ENCODE peak calls at places on chromosomes 11 and 22, in four cellular contexts. One of them, this sample, is unnamed. For H3K9me1, the result is how much of the 10 kb centered on the place peaks cover.

GRCh38 chr22:38792833-38793232 is 1.1 kb downstream of the DNAL4 start:
- DNase-seq in IMR-90: peak
- DNase-seq in endothelial cell of umbilical vein: no peak
- DNase-seq in keratinocyte: no peak
- DNase-seq in this sample: no peak

GRCh38 chr11:122440783-122441701 is 214.5 kb upstream of the UBASH3B start:
- DNase-seq in keratinocyte: no peak
- DNase-seq in endothelial cell of umbilical vein: peak
- DNase-seq in IMR-90: no peak
- DNase-seq in this sample: no peak

GRCh38 chr22:32520612-32521011 is 46.0 kb downstream of the FBXO7 start:
- DNase-seq in endothelial cell of umbilical vein: no peak
- DNase-seq in keratinocyte: no peak
- DNase-seq in IMR-90: no peak
- DNase-seq in this sample: no peak

GRCh38 chr11:113814181-113814580 is 34.6 kb downstream of the CLDN25 start:
- DNase-seq in IMR-90: no peak
- DNase-seq in endothelial cell of umbilical vein: peak
- DNase-seq in keratinocyte: no peak
- DNase-seq in this sample: no peak

GRCh38 chr11:59783632-59784090 is 26.9 kb downstream of the MRPL16 start:
- DNase-seq in endothelial cell of umbilical vein: no peak
- DNase-seq in keratinocyte: no peak
- DNase-seq in IMR-90: no peak
- DNase-seq in this sample: no peak

GRCh38 chr11:4982678-4983077 is 12.0 kb upstream of the OR51L1 start:
- DNase-seq in keratinocyte: no peak
- DNase-seq in IMR-90: no peak
- DNase-seq in endothelial cell of umbilical vein: no peak
- DNase-seq in this sample: no peak

GRCh38 chr22:32237021-32237420 is 18.1 kb downstream of the SLC5A4 start:
- DNase-seq in endothelial cell of umbilical vein: no peak
- DNase-seq in keratinocyte: no peak
- DNase-seq in IMR-90: no peak
- DNase-seq in this sample: no peak

GRCh38 chr11:36222755-36223635 is 66.2 kb downstream of the COMMD9 start:
- DNase-seq in endothelial cell of umbilical vein: no peak
- DNase-seq in keratinocyte: no peak
- DNase-seq in IMR-90: peak
- DNase-seq in this sample: no peak

GRCh38 chr11:13384837-13385417 is 78.1 kb downstream of the BTBD10 start:
- DNase-seq in keratinocyte: peak
- DNase-seq in endothelial cell of umbilical vein: peak
- DNase-seq in IMR-90: peak
- DNase-seq in this sample: peak

GRCh38 chr11:20913113-20913512 is 243.7 kb downstream of the NELL1 start:
- DNase-seq in keratinocyte: no peak
- DNase-seq in endothelial cell of umbilical vein: no peak
- DNase-seq in IMR-90: no peak
- DNase-seq in this sample: no peak

GRCh38 chr11:13355191-13355590 is 77.6 kb downstream of the BMAL1 start:
- DNase-seq in keratinocyte: no peak
- DNase-seq in endothelial cell of umbilical vein: no peak
- DNase-seq in IMR-90: no peak
- DNase-seq in this sample: no peak

GRCh38 chr11:58513747-58514367 is 6.0 kb upstream of the OR5B21 start:
- DNase-seq in keratinocyte: no peak
- DNase-seq in IMR-90: peak
- DNase-seq in endothelial cell of umbilical vein: peak
- DNase-seq in this sample: peak

GRCh38 chr11:60863550-60864521 is 3.5 kb upstream of the ZP1 start:
- DNase-seq in keratinocyte: no peak
- DNase-seq in IMR-90: no peak
- DNase-seq in endothelial cell of umbilical vein: no peak
- DNase-seq in this sample: peak
- H3K9me1 ChIP-seq in keratinocyte: under half
- H3K9me1 ChIP-seq in IMR-90: under half
- H3K9me1 ChIP-seq in endothelial cell of umbilical vein: under half
- H3K9me1 ChIP-seq in this sample: under half

DNA sequence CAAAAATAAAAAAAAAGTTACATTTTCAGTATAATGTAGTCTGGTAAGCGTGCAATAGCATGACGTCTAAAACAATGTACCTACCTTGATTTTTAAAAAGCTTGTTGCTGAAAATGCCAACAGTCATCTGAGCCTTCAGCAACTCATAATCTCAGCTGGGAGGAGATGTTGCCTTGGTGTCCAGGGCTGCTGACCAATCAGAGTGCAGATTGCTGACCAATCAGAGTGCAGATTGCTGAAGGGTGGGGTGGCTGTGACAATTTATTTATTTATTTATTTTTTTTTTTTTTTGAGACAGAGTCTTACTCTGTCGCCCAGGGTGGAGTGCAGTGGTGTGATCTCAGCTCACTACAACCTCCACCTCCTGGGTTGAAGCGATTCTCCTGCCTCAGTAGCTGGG is 17.8 kb downstream of the ZBED4 start:
- DNase-seq in keratinocyte: no peak
- DNase-seq in IMR-90: no peak
- DNase-seq in endothelial cell of umbilical vein: no peak
- DNase-seq in this sample: peak
- H3K9me1 ChIP-seq in keratinocyte: under half
- H3K9me1 ChIP-seq in IMR-90: under half
- H3K9me1 ChIP-seq in endothelial cell of umbilical vein: under half
- H3K9me1 ChIP-seq in this sample: under half

GRCh38 chr11:47487421-47487820 is 38.5 kb upstream of the RAPSN start:
- DNase-seq in keratinocyte: no peak
- DNase-seq in endothelial cell of umbilical vein: no peak
- DNase-seq in IMR-90: no peak
- DNase-seq in this sample: no peak
- H3K9me1 ChIP-seq in keratinocyte: under half
- H3K9me1 ChIP-seq in endothelial cell of umbilical vein: under half
- H3K9me1 ChIP-seq in IMR-90: under half
- H3K9me1 ChIP-seq in this sample: under half

DNA sequence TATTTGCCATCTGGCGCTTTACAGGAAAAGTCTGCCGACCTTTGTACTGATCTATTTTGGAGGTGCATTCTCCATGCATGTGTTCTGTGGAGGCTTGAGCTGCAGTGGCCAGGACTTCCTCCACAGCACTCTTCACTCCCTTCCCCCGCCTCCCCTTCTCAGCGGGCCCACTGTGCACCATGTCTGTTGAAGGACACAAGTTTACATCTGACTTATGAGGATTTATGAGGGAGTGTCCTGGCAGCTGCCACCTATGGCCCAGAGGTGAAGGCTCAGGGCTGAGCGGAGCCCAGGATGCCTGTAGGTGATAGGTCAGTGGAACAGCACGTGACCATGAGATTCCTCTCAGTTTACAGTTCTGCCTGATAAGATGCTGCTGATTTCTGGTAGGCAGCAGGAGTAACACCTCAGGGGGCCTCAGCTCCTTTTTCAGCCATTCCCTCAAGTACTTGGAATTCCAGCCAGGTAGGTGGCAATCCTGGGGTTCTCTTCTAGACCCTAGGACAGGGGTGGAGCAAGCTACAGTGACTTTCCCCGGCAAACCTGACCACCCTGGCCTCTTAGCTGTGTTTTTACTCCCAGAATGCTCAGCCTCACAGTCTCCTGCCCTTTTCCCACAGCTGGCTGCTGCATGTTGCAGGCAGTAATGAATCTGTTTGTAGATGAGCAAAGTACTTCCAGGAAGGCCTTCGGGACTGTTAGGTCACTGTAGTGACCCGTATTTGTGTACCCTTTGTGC is 59.9 kb downstream of the PPFIBP2 start:
- DNase-seq in IMR-90: no peak
- DNase-seq in keratinocyte: no peak
- DNase-seq in endothelial cell of umbilical vein: no peak
- DNase-seq in this sample: peak
- H3K9me1 ChIP-seq in IMR-90: under half
- H3K9me1 ChIP-seq in keratinocyte: under half
- H3K9me1 ChIP-seq in endothelial cell of umbilical vein: under half
- H3K9me1 ChIP-seq in this sample: under half

DNA sequence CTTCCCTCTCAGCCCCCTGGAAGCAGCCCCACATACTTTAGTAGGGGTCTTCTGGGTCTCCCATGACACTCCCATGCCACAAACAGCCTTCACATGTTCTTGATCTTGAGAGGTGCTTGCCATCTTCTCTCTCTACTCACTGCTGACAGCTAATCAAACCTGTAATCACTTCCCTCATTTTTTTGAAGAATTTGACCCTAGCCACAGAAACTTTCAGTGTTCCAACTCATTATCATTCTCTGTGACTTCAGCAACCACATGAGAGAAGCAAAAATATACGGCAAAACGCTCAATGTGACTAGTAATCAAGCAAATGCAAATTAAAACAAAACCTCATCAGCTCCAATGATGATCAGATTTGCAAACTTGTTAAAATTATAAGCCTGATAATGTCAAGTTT is 38.3 kb upstream of the POU2AF2 start:
- DNase-seq in keratinocyte: no peak
- DNase-seq in IMR-90: no peak
- DNase-seq in endothelial cell of umbilical vein: no peak
- DNase-seq in this sample: no peak
- H3K9me1 ChIP-seq in keratinocyte: under half
- H3K9me1 ChIP-seq in IMR-90: under half
- H3K9me1 ChIP-seq in endothelial cell of umbilical vein: under half
- H3K9me1 ChIP-seq in this sample: under half

GRCh38 chr22:30004101-30004500 is 76.2 kb upstream of the HORMAD2 start:
- DNase-seq in endothelial cell of umbilical vein: no peak
- DNase-seq in keratinocyte: no peak
- DNase-seq in IMR-90: peak
- DNase-seq in this sample: no peak
- H3K9me1 ChIP-seq in endothelial cell of umbilical vein: under half
- H3K9me1 ChIP-seq in keratinocyte: under half
- H3K9me1 ChIP-seq in IMR-90: under half
- H3K9me1 ChIP-seq in this sample: under half

GRCh38 chr22:43707650-43708049 is 104.5 kb downstream of the EFCAB6 start:
- DNase-seq in IMR-90: no peak
- DNase-seq in keratinocyte: no peak
- DNase-seq in endothelial cell of umbilical vein: no peak
- DNase-seq in this sample: no peak
- H3K9me1 ChIP-seq in IMR-90: under half
- H3K9me1 ChIP-seq in keratinocyte: under half
- H3K9me1 ChIP-seq in endothelial cell of umbilical vein: under half
- H3K9me1 ChIP-seq in this sample: under half

DNA sequence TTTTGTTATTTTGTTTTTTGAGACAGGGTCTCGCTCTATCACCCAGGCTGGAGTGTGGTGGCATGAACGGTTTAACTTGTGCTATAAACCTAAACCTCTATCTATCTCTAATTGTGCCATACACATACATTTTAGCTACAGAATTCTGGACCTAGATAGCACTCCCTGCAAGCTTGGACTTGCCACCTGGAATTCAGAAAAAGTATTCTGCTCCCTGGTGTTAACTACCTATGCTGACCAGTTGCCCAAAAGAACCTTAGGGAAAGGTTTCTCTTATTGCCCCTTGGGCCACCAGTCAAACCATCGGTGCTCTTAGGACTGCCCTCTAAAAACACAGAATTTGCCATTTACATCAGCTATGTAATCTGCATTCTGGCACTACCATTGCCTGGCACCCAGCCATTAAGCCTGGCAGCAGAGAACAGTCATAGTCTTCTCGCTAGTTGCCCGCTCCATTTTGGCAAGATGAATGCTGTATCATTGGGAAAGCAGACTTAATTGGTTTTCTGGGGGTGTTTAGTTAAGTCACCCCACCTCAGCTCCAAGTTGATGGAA is 55.3 kb downstream of the ETS1 start:
- DNase-seq in IMR-90: no peak
- DNase-seq in endothelial cell of umbilical vein: no peak
- DNase-seq in keratinocyte: no peak
- DNase-seq in this sample: no peak
- H3K9me1 ChIP-seq in IMR-90: under half
- H3K9me1 ChIP-seq in endothelial cell of umbilical vein: under half
- H3K9me1 ChIP-seq in keratinocyte: under half
- H3K9me1 ChIP-seq in this sample: under half

GRCh38 chr22:25098445-25099081 is 101.1 kb upstream of the CRYBB3 start:
- DNase-seq in IMR-90: no peak
- DNase-seq in endothelial cell of umbilical vein: no peak
- DNase-seq in keratinocyte: no peak
- DNase-seq in this sample: no peak

GRCh38 chr22:25095869-25096268 is 103.8 kb upstream of the CRYBB3 start:
- DNase-seq in IMR-90: no peak
- DNase-seq in endothelial cell of umbilical vein: no peak
- DNase-seq in keratinocyte: no peak
- DNase-seq in this sample: no peak

GRCh38 chr22:25099202-25099601 is 100.5 kb upstream of the CRYBB3 start:
- DNase-seq in IMR-90: no peak
- DNase-seq in endothelial cell of umbilical vein: no peak
- DNase-seq in keratinocyte: no peak
- DNase-seq in this sample: no peak

GRCh38 chr22:25094579-25094978 is 105.1 kb upstream of the CRYBB3 start:
- DNase-seq in keratinocyte: no peak
- DNase-seq in endothelial cell of umbilical vein: peak
- DNase-seq in IMR-90: no peak
- DNase-seq in this sample: no peak

DNA sequence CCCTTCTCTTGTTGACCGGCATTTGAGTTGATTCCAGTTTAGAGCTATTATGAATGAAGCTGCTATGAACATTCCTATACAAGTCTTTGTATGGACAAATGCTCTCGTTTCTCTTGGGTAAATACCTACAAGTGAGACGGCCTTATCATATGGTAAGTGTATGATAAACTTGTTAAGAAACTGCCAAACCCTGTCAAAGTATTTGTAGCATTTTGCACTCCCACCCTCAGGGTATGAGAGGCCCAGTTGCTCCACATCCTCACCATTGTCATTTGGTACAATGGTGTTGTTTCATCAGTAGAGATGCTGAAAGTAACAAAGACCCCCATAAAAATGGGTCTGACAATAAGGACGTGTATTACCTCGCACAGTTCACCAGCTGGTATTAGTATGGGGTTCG is 102.7 kb upstream of the CRYBB3 start:
- DNase-seq in IMR-90: no peak
- DNase-seq in keratinocyte: no peak
- DNase-seq in endothelial cell of umbilical vein: no peak
- DNase-seq in this sample: no peak
- H3K9me1 ChIP-seq in IMR-90: under half
- H3K9me1 ChIP-seq in keratinocyte: under half
- H3K9me1 ChIP-seq in endothelial cell of umbilical vein: under half
- H3K9me1 ChIP-seq in this sample: under half

DNA sequence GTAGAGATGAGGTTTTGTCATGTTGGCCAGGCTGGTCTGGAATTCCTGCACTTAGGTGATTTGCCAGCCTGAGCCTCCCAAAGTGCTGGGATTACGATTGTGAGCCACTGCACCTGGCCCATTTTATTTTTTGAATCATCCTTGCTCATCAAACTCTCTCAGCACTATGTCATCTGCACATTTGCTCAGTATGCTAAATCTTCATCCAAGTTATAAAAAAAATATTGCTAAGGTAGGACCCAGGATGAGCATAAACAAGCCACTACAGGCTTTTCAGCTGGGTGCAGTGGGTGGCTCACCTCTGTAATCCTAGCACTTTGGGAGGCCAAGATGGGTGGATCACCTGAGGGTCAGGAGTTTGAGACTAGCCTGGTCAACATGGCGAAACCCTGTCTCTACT is 510.1 kb upstream of the LARGE1 start:
- DNase-seq in keratinocyte: peak
- DNase-seq in IMR-90: no peak
- DNase-seq in endothelial cell of umbilical vein: no peak
- DNase-seq in this sample: no peak
- H3K9me1 ChIP-seq in keratinocyte: under half
- H3K9me1 ChIP-seq in IMR-90: under half
- H3K9me1 ChIP-seq in endothelial cell of umbilical vein: under half
- H3K9me1 ChIP-seq in this sample: under half

This sample was measured in K562.